ENCODE peak calls at places on chromosomes 13 and 19, in five cellular contexts. A, C, Y, J and V are unnamed samples.
A peak's percentile ranks its signal among the peaks of the same experiment; 100 is the strongest.

GRCh38 chr13:71515639-71516038 is 351.4 kb downstream of the DACH1 start:
- DNase-seq in A (no peak), C (no peak), Y (no peak), J (no peak), V (no peak)

GRCh38 chr19:50238043-50238442 is 34.6 kb downstream of the MYH14 start:
- DNase-seq in A (no peak), C (no peak), Y (no peak), J (no peak), V (no peak)

GRCh38 chr13:27978301-27978968 is 9.3 kb upstream of the CDX2 start:
- DNase-seq in A (no peak), C (no peak), Y (no peak), J (no peak), V (no peak)

GRCh38 chr13:24220086-24220703 is 59.7 kb downstream of the SPATA13 start:
- DNase-seq in A (no peak), C (peak; percentile 90), Y (peak; percentile 61), J (peak; percentile 40), V (peak; percentile 87)

GRCh38 chr19:16338470-16339360 is 14.1 kb downstream of the KLF2 start:
- DNase-seq in A (peak; percentile 42), C (peak; percentile 87), Y (peak; percentile 69), J (peak; percentile 71), V (peak; percentile 89)

GRCh38 chr13:39515231-39515630 is 87.8 kb downstream of the LHFPL6 start:
- DNase-seq in A (no peak), C (no peak), Y (no peak), J (no peak), V (no peak)

GRCh38 chr19:34273121-34273845 is 18.9 kb downstream of the GARRE1 start:
- DNase-seq in A (no peak), C (no peak), Y (no peak), J (no peak), V (no peak)

GRCh38 chr13:46593403-46593802 is 40.4 kb downstream of the LRCH1 start:
- DNase-seq in A (no peak), C (no peak), Y (no peak), J (peak; percentile 37), V (peak; percentile 74)

GRCh38 chr19:33194527-33194883 is 375 bp downstream of the LRP3 start:
- DNase-seq in A (peak; percentile 54), C (no peak), Y (no peak), J (no peak), V (no peak)

GRCh38 chr19:52453324-52454094 is at the start of gene ZNF578:
- DNase-seq in A (peak; percentile 79), C (peak; percentile 91), Y (peak; percentile 53), J (peak; percentile 25), V (no peak)

GRCh38 chr19:29587059-29587458 is 19.0 kb upstream of the POP4 start:
- DNase-seq in A (no peak), C (no peak), Y (no peak), J (no peak), V (no peak)

GRCh38 chr19:29858000-29858596 is 46.3 kb downstream of the CCNE1 start:
- DNase-seq in A (no peak), C (no peak), Y (no peak), J (no peak), V (peak; percentile 66)

GRCh38 chr13:105008606-105009005 is 1526.9 kb downstream of the EFNB2 start:
- DNase-seq in A (no peak), C (no peak), Y (no peak), J (no peak), V (no peak)

GRCh38 chr13:112464720-112465119 is 88.6 kb downstream of the SPACA7 start:
- DNase-seq in A (no peak), C (no peak), Y (no peak), J (no peak), V (no peak)

GRCh38 chr13:42847891-42848663 is 66.7 kb downstream of the FAM216B start:
- DNase-seq in A (no peak), C (no peak), Y (no peak), J (no peak), V (no peak)

GRCh38 chr19:28171983-28172382 is 1041.0 kb downstream of the UQCRFS1 start:
- DNase-seq in A (no peak), C (no peak), Y (no peak), J (no peak), V (no peak)

GRCh38 chr13:101450749-101451130 is 1.7 kb upstream of the ITGBL1 start:
- DNase-seq in A (no peak), C (no peak), Y (no peak), J (no peak), V (no peak)

GRCh38 chr19:33226550-33227241 is 1.0 kb upstream of the SLC7A10 start:
- DNase-seq in A (no peak), C (peak; percentile 9), Y (no peak), J (no peak), V (no peak)

GRCh38 chr19:30512748-30513389 is 140.7 kb downstream of the ZNF536 start:
- DNase-seq in A (no peak), C (peak; percentile 3), Y (no peak), J (no peak), V (no peak)

GRCh38 chr13:105334211-105334610 is 1201.3 kb downstream of the EFNB2 start:
- DNase-seq in A (no peak), C (peak; percentile 51), Y (peak; percentile 45), J (no peak), V (no peak)

GRCh38 chr19:29329460-29330134 is 116.6 kb upstream of the UQCRFS1 start:
- DNase-seq in A (no peak), C (no peak), Y (no peak), J (no peak), V (peak; percentile 19)

GRCh38 chr19:1938071-1938470 is 2.9 kb upstream of the CSNK1G2 start:
- DNase-seq in A (peak; percentile 24), C (no peak), Y (no peak), J (no peak), V (no peak)

GRCh38 chr13:112796190-112796915 is 106.5 kb downstream of the ATP11A start:
- DNase-seq in A (no peak), C (no peak), Y (no peak), J (no peak), V (no peak)

DNA sequence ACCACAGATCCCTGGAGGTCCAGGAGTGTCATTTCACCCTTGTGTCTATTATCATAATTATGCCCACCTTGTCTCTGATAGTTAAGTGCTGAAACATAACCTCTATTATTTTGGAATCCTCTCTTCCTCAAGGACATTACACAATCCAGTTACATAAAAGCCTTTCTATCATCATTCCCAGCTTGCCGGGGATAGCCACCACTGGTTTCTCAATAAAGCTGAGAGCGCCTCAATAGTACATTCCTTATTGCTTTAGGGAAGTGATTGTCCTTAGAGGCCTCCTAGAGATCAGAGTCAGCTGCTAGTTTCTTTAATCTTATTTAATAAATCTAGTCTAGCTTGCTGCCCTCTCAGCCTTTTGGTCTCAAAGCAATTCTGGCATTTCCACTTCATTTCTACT is 490.0 kb upstream of the ATXN8OS start:
- DNase-seq in A (no peak), C (no peak), Y (no peak), J (no peak), V (no peak)
- H3K4me3 ChIP-seq in A (no peak overlapping the region), C (no peak overlapping the region), Y (no peak overlapping the region), J (no peak overlapping the region), V (no peak overlapping the region)

DNA sequence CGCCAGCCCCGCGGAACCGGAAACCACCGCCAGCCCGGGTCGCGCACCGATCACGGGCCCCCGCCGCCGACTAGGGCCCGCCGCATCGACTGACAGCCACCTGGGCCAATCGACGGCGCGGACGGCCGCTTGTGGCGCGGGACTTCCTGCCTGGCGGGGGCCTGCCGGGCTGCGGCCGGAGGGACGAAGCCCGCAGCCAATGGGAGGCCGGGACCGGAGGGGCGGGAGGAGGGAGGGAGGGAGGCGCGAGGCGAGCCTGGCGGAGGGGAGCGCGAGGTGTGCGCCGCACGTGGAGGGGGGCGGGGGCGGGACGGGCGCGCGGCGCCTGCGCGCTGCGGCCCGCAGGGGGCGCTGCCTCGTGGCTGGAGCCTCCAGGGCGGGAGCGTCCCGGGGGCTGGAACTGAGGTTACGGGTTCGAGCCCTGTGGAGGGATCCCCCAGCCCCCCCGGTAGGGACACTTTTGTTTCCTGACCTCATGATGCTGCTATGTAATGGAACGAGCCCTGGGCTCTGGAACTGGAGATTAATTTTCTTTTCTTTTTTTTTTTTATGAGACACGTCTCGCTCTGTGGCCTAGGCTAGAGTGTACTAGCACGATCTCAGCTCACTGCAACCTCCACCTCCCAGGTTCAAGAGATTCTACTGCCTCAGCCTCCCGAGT is at the start of gene MLLT1:
- DNase-seq in A (peak; percentile 99), C (peak; percentile 97), Y (peak; percentile 93), J (peak; percentile 92), V (peak; percentile 99)
- TF ChIP-seq CTCF in A (peak; percentile 56), C (peak; percentile 44), Y (peak; percentile 52), J (peak; percentile 85), V (peak; percentile 79)

GRCh38 chr13:111318396-111318795 is 2.0 kb upstream of the TEX29 start:
- DNase-seq in A (no peak), C (no peak), Y (no peak), J (no peak), V (no peak)
- H3K4me3 ChIP-seq in A (no peak overlapping the region), C (no peak overlapping the region), Y (no peak overlapping the region), J (no peak overlapping the region), V (no peak overlapping the region)

GRCh38 chr13:91909617-91910016 is 511.2 kb downstream of the GPC5 start:
- DNase-seq in A (no peak), C (no peak), Y (no peak), J (no peak), V (no peak)

GRCh38 chr13:91907398-91907797 is 509.0 kb downstream of the GPC5 start:
- DNase-seq in A (no peak), C (no peak), Y (no peak), J (no peak), V (no peak)

GRCh38 chr13:91904005-91904404 is 505.6 kb downstream of the GPC5 start:
- DNase-seq in A (no peak), C (no peak), Y (no peak), J (no peak), V (peak; percentile 46)

DNA sequence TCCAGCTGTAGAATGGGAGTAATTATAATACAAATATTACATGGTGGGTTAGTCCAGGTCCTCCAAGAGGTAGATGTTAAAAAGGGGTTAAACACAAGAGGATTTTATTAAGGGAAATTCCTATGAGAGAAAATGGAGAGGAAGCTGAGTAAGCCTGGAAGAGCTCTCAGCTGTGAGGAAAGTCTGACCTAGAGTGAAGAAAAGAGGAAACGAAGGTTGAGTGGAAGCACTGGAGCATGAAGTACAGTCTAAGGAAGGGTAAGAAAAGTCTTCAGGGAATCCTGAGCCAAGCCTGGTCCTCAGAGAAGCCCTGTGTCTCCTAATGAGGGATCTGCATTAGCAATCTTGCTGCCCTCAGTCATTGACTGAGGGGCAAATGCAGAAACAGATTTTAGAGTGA is 506.2 kb downstream of the GPC5 start:
- DNase-seq in A (no peak), C (no peak), Y (no peak), J (no peak), V (peak; percentile 30)
- TF ChIP-seq CTCF in A (no peak), C (no peak), Y (no peak), J (no peak), V (no peak)

DNA sequence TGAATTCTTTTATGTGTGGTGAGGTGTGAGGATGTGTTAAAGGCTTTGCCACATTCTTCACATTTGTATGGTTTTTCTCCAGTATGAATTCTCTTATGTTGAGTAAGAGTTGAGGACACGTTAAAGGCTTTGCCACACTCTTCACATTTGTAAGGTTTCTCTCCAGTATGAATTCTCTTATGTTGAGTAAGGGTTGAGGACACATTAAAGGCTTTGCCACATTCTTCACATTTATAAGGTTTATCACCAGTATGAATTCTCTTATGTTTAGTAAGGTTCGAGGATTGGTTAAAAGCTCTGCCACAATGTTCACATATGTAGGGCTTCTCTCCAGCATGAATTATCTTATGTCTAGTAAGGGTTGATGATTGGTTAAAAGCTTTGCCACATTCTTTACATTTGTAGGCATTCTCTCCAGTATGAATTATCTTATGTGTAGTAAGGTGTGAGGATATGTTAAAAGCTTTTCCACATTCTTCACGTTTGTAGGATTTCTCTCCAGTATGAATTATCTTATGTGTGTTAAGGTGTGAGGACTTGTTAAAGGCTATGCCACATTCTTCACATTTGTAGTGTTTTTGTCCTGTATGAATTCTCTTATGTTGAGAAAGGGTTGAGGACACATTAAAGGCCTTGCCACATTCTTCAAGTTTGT is 27.1 kb downstream of the ZNF724 start:
- DNase-seq in A (no peak), C (no peak), Y (no peak), J (no peak), V (no peak)
- H3K4me3 ChIP-seq in A (no peak overlapping the region), C (no peak overlapping the region), Y (no peak overlapping the region), J (no peak overlapping the region), V (no peak overlapping the region)